ENCODE peak calls at places on chromosome 11, in eight cellular contexts. One of them, this sample, is unnamed.

GRCh38 chr11:123483058-123483457 is 53.0 kb downstream of the GRAMD1B start:
- DNase-seq in mucosa of gallbladder: no peak
- DNase-seq in hypothalamus: no peak
- DNase-seq in ACHN: peak; percentile 25
- DNase-seq in stimulated activated CD8-positive, alpha-beta memory T cell treated with anti-CD3 and anti-CD28 coated beads, Interleukin-4, amount 100 ng/mL, for 1 hour: no peak
- DNase-seq in astrocyte: peak; percentile 76
- DNase-seq in MCF 10A: peak; percentile 73
- DNase-seq in stimulated activated CD4-positive, alpha-beta T cell treated with anti-CD3 and anti-CD28 coated beads, TNF-alpha, amount 100 ng/mL, for 1 hour: no peak
- DNase-seq in this sample: no peak

GRCh38 chr11:76623171-76623883 is 47.2 kb downstream of the LRRC32 start:
- DNase-seq in mucosa of gallbladder: no peak
- DNase-seq in hypothalamus: no peak
- DNase-seq in ACHN: no peak
- DNase-seq in stimulated activated CD8-positive, alpha-beta memory T cell treated with anti-CD3 and anti-CD28 coated beads, Interleukin-4, amount 100 ng/mL, for 1 hour: no peak
- DNase-seq in astrocyte: peak; percentile 75
- DNase-seq in MCF 10A: peak; percentile 69
- DNase-seq in stimulated activated CD4-positive, alpha-beta T cell treated with anti-CD3 and anti-CD28 coated beads, TNF-alpha, amount 100 ng/mL, for 1 hour: no peak
- DNase-seq in this sample: peak; percentile 19

GRCh38 chr11:57248780-57249383 is 11.8 kb upstream of the APLNR start:
- DNase-seq in mucosa of gallbladder: peak; percentile 65
- DNase-seq in hypothalamus: peak; percentile 45
- DNase-seq in ACHN: peak; percentile 38
- DNase-seq in stimulated activated CD8-positive, alpha-beta memory T cell treated with anti-CD3 and anti-CD28 coated beads, Interleukin-4, amount 100 ng/mL, for 1 hour: no peak
- DNase-seq in astrocyte: peak; percentile 26
- DNase-seq in MCF 10A: peak; percentile 68
- DNase-seq in stimulated activated CD4-positive, alpha-beta T cell treated with anti-CD3 and anti-CD28 coated beads, TNF-alpha, amount 100 ng/mL, for 1 hour: no peak
- DNase-seq in this sample: no peak

GRCh38 chr11:82899191-82899820 is 924 bp downstream of the PRCP start:
- DNase-seq in mucosa of gallbladder: no peak
- DNase-seq in hypothalamus: no peak
- DNase-seq in ACHN: no peak
- DNase-seq in stimulated activated CD8-positive, alpha-beta memory T cell treated with anti-CD3 and anti-CD28 coated beads, Interleukin-4, amount 100 ng/mL, for 1 hour: no peak
- DNase-seq in astrocyte: no peak
- DNase-seq in MCF 10A: peak; percentile 1
- DNase-seq in stimulated activated CD4-positive, alpha-beta T cell treated with anti-CD3 and anti-CD28 coated beads, TNF-alpha, amount 100 ng/mL, for 1 hour: no peak
- DNase-seq in this sample: peak; percentile 41

GRCh38 chr11:130603585-130603906 is 155.1 kb downstream of the ADAMTS15 start:
- DNase-seq in mucosa of gallbladder: no peak
- DNase-seq in hypothalamus: no peak
- DNase-seq in ACHN: no peak
- DNase-seq in stimulated activated CD8-positive, alpha-beta memory T cell treated with anti-CD3 and anti-CD28 coated beads, Interleukin-4, amount 100 ng/mL, for 1 hour: no peak
- DNase-seq in astrocyte: no peak
- DNase-seq in MCF 10A: no peak
- DNase-seq in stimulated activated CD4-positive, alpha-beta T cell treated with anti-CD3 and anti-CD28 coated beads, TNF-alpha, amount 100 ng/mL, for 1 hour: no peak
- DNase-seq in this sample: no peak

GRCh38 chr11:105000797-105001196 is 22.2 kb downstream of the CASP5 start:
- DNase-seq in mucosa of gallbladder: no peak
- DNase-seq in hypothalamus: peak; percentile 0
- DNase-seq in ACHN: peak; percentile 12
- DNase-seq in stimulated activated CD8-positive, alpha-beta memory T cell treated with anti-CD3 and anti-CD28 coated beads, Interleukin-4, amount 100 ng/mL, for 1 hour: peak; percentile 15
- DNase-seq in astrocyte: no peak
- DNase-seq in MCF 10A: peak; percentile 13
- DNase-seq in stimulated activated CD4-positive, alpha-beta T cell treated with anti-CD3 and anti-CD28 coated beads, TNF-alpha, amount 100 ng/mL, for 1 hour: peak; percentile 6
- DNase-seq in this sample: no peak

GRCh38 chr11:79156031-79156430 is 284.8 kb downstream of the TENM4 start:
- DNase-seq in mucosa of gallbladder: peak; percentile 39
- DNase-seq in hypothalamus: no peak
- DNase-seq in ACHN: no peak
- DNase-seq in stimulated activated CD8-positive, alpha-beta memory T cell treated with anti-CD3 and anti-CD28 coated beads, Interleukin-4, amount 100 ng/mL, for 1 hour: no peak
- DNase-seq in astrocyte: no peak
- DNase-seq in MCF 10A: peak; percentile 83
- DNase-seq in stimulated activated CD4-positive, alpha-beta T cell treated with anti-CD3 and anti-CD28 coated beads, TNF-alpha, amount 100 ng/mL, for 1 hour: no peak
- DNase-seq in this sample: no peak

GRCh38 chr11:54558919-54559318 is 44.9 kb downstream of the OR4C46 start:
- DNase-seq in mucosa of gallbladder: no peak
- DNase-seq in hypothalamus: no peak
- DNase-seq in ACHN: peak; percentile 3
- DNase-seq in stimulated activated CD8-positive, alpha-beta memory T cell treated with anti-CD3 and anti-CD28 coated beads, Interleukin-4, amount 100 ng/mL, for 1 hour: no peak
- DNase-seq in astrocyte: no peak
- DNase-seq in MCF 10A: no peak
- DNase-seq in stimulated activated CD4-positive, alpha-beta T cell treated with anti-CD3 and anti-CD28 coated beads, TNF-alpha, amount 100 ng/mL, for 1 hour: no peak
- DNase-seq in this sample: no peak

GRCh38 chr11:69297225-69297925 is 3.4 kb downstream of the MYEOV start:
- DNase-seq in mucosa of gallbladder: peak; percentile 92
- DNase-seq in hypothalamus: peak; percentile 64
- DNase-seq in ACHN: peak; percentile 97
- DNase-seq in stimulated activated CD8-positive, alpha-beta memory T cell treated with anti-CD3 and anti-CD28 coated beads, Interleukin-4, amount 100 ng/mL, for 1 hour: peak; percentile 55
- DNase-seq in astrocyte: peak; percentile 99
- DNase-seq in MCF 10A: peak; percentile 97
- DNase-seq in stimulated activated CD4-positive, alpha-beta T cell treated with anti-CD3 and anti-CD28 coated beads, TNF-alpha, amount 100 ng/mL, for 1 hour: peak; percentile 33
- DNase-seq in this sample: no peak

GRCh38 chr11:61524446-61524845 is 15.9 kb downstream of the LRRC10B start:
- DNase-seq in mucosa of gallbladder: no peak
- DNase-seq in hypothalamus: no peak
- DNase-seq in ACHN: no peak
- DNase-seq in stimulated activated CD8-positive, alpha-beta memory T cell treated with anti-CD3 and anti-CD28 coated beads, Interleukin-4, amount 100 ng/mL, for 1 hour: no peak
- DNase-seq in astrocyte: no peak
- DNase-seq in MCF 10A: no peak
- DNase-seq in stimulated activated CD4-positive, alpha-beta T cell treated with anti-CD3 and anti-CD28 coated beads, TNF-alpha, amount 100 ng/mL, for 1 hour: no peak
- DNase-seq in this sample: no peak

GRCh38 chr11:93196816-93197382 is 892 bp downstream of the SLC36A4 start:
- DNase-seq in mucosa of gallbladder: no peak
- DNase-seq in hypothalamus: no peak
- DNase-seq in ACHN: no peak
- DNase-seq in stimulated activated CD8-positive, alpha-beta memory T cell treated with anti-CD3 and anti-CD28 coated beads, Interleukin-4, amount 100 ng/mL, for 1 hour: no peak
- DNase-seq in astrocyte: no peak
- DNase-seq in MCF 10A: no peak
- DNase-seq in stimulated activated CD4-positive, alpha-beta T cell treated with anti-CD3 and anti-CD28 coated beads, TNF-alpha, amount 100 ng/mL, for 1 hour: no peak
- DNase-seq in this sample: no peak

GRCh38 chr11:132430352-132431091 is 1060.1 kb downstream of the NTM start:
- DNase-seq in mucosa of gallbladder: no peak
- DNase-seq in hypothalamus: no peak
- DNase-seq in ACHN: no peak
- DNase-seq in stimulated activated CD8-positive, alpha-beta memory T cell treated with anti-CD3 and anti-CD28 coated beads, Interleukin-4, amount 100 ng/mL, for 1 hour: no peak
- DNase-seq in astrocyte: peak; percentile 37
- DNase-seq in MCF 10A: no peak
- DNase-seq in stimulated activated CD4-positive, alpha-beta T cell treated with anti-CD3 and anti-CD28 coated beads, TNF-alpha, amount 100 ng/mL, for 1 hour: no peak
- DNase-seq in this sample: no peak

GRCh38 chr11:32334822-32335221 is 100.5 kb downstream of the WT1 start:
- DNase-seq in mucosa of gallbladder: no peak
- DNase-seq in hypothalamus: no peak
- DNase-seq in ACHN: peak; percentile 7
- DNase-seq in stimulated activated CD8-positive, alpha-beta memory T cell treated with anti-CD3 and anti-CD28 coated beads, Interleukin-4, amount 100 ng/mL, for 1 hour: no peak
- DNase-seq in astrocyte: no peak
- DNase-seq in MCF 10A: no peak
- DNase-seq in stimulated activated CD4-positive, alpha-beta T cell treated with anti-CD3 and anti-CD28 coated beads, TNF-alpha, amount 100 ng/mL, for 1 hour: no peak
- DNase-seq in this sample: no peak

GRCh38 chr11:2891901-2892214 is 6.3 kb upstream of the CDKN1C start:
- DNase-seq in mucosa of gallbladder: no peak
- DNase-seq in hypothalamus: peak; percentile 28
- DNase-seq in ACHN: no peak
- DNase-seq in stimulated activated CD8-positive, alpha-beta memory T cell treated with anti-CD3 and anti-CD28 coated beads, Interleukin-4, amount 100 ng/mL, for 1 hour: no peak
- DNase-seq in astrocyte: no peak
- DNase-seq in MCF 10A: peak; percentile 59
- DNase-seq in stimulated activated CD4-positive, alpha-beta T cell treated with anti-CD3 and anti-CD28 coated beads, TNF-alpha, amount 100 ng/mL, for 1 hour: no peak
- DNase-seq in this sample: no peak

GRCh38 chr11:113723706-113724246 is 17.7 kb upstream of the TMPRSS5 start:
- DNase-seq in mucosa of gallbladder: no peak
- DNase-seq in hypothalamus: no peak
- DNase-seq in ACHN: no peak
- DNase-seq in stimulated activated CD8-positive, alpha-beta memory T cell treated with anti-CD3 and anti-CD28 coated beads, Interleukin-4, amount 100 ng/mL, for 1 hour: no peak
- DNase-seq in astrocyte: no peak
- DNase-seq in MCF 10A: no peak
- DNase-seq in stimulated activated CD4-positive, alpha-beta T cell treated with anti-CD3 and anti-CD28 coated beads, TNF-alpha, amount 100 ng/mL, for 1 hour: no peak
- DNase-seq in this sample: no peak

GRCh38 chr11:11397043-11397415 is 44.0 kb upstream of the CSNK2A3 start:
- DNase-seq in mucosa of gallbladder: no peak
- DNase-seq in hypothalamus: no peak
- DNase-seq in ACHN: no peak
- DNase-seq in stimulated activated CD8-positive, alpha-beta memory T cell treated with anti-CD3 and anti-CD28 coated beads, Interleukin-4, amount 100 ng/mL, for 1 hour: no peak
- DNase-seq in astrocyte: peak; percentile 59
- DNase-seq in MCF 10A: no peak
- DNase-seq in stimulated activated CD4-positive, alpha-beta T cell treated with anti-CD3 and anti-CD28 coated beads, TNF-alpha, amount 100 ng/mL, for 1 hour: no peak
- DNase-seq in this sample: no peak

GRCh38 chr11:89249196-89249595 is 71.5 kb downstream of the TYR start:
- DNase-seq in mucosa of gallbladder: no peak
- DNase-seq in hypothalamus: no peak
- DNase-seq in ACHN: no peak
- DNase-seq in stimulated activated CD8-positive, alpha-beta memory T cell treated with anti-CD3 and anti-CD28 coated beads, Interleukin-4, amount 100 ng/mL, for 1 hour: no peak
- DNase-seq in astrocyte: no peak
- DNase-seq in MCF 10A: no peak
- DNase-seq in stimulated activated CD4-positive, alpha-beta T cell treated with anti-CD3 and anti-CD28 coated beads, TNF-alpha, amount 100 ng/mL, for 1 hour: no peak
- DNase-seq in this sample: no peak

GRCh38 chr11:1946812-1947480 is at the start of gene MRPL23:
- DNase-seq in mucosa of gallbladder: no peak
- DNase-seq in hypothalamus: no peak
- DNase-seq in ACHN: no peak
- DNase-seq in stimulated activated CD8-positive, alpha-beta memory T cell treated with anti-CD3 and anti-CD28 coated beads, Interleukin-4, amount 100 ng/mL, for 1 hour: no peak
- DNase-seq in astrocyte: no peak
- DNase-seq in MCF 10A: no peak
- DNase-seq in stimulated activated CD4-positive, alpha-beta T cell treated with anti-CD3 and anti-CD28 coated beads, TNF-alpha, amount 100 ng/mL, for 1 hour: no peak
- DNase-seq in this sample: no peak

GRCh38 chr11:94557992-94558391 is 9.2 kb upstream of the PIWIL4 start:
- DNase-seq in mucosa of gallbladder: no peak
- DNase-seq in hypothalamus: no peak
- DNase-seq in ACHN: no peak
- DNase-seq in stimulated activated CD8-positive, alpha-beta memory T cell treated with anti-CD3 and anti-CD28 coated beads, Interleukin-4, amount 100 ng/mL, for 1 hour: no peak
- DNase-seq in astrocyte: peak; percentile 66
- DNase-seq in MCF 10A: no peak
- DNase-seq in stimulated activated CD4-positive, alpha-beta T cell treated with anti-CD3 and anti-CD28 coated beads, TNF-alpha, amount 100 ng/mL, for 1 hour: no peak
- DNase-seq in this sample: no peak

This sample was measured in NCI-H187.